ENCODE peak calls at places on chromosomes 13 and 19, in five cellular contexts. X is thoracic aorta; K is H7; W is stimulated activated naive CD8-positive, alpha-beta T cell treated with anti-CD3 and anti-CD28 coated beads, Interleukin-15, Interleukin-2, amounts not matched to agents 100 U/mL and 50 U/mL, for 24 hours; A is BJ. O is an unnamed sample.

GRCh38 chr19:19447536-19448237 is 42.2 kb downstream of the GATAD2A start:
- DNase-seq in X (no peak), K (no peak), W (peak; percentile 32), A (no peak), O (no peak)

GRCh38 chr19:2846180-2846935 is 5.1 kb downstream of the ZNF555 start:
- DNase-seq in X (no peak), K (no peak), W (no peak), A (no peak), O (no peak)

GRCh38 chr13:111398715-111399299 is 78.4 kb downstream of the TEX29 start:
- DNase-seq in X (no peak), K (no peak), W (no peak), A (no peak), O (no peak)

GRCh38 chr13:43908156-43909126 is 28.7 kb downstream of the LACC1 start:
- DNase-seq in X (no peak), K (peak; percentile 17), W (no peak), A (no peak), O (no peak)

GRCh38 chr19:46513461-46514236 is 18.0 kb upstream of the PNMA8B start:
- DNase-seq in X (no peak), K (peak; percentile 94), W (peak; percentile 91), A (no peak), O (peak; percentile 47)

GRCh38 chr19:3469638-3470499 is 10.5 kb downstream of the SMIM24 start:
- DNase-seq in X (no peak), K (peak; percentile 27), W (no peak), A (no peak), O (no peak)

GRCh38 chr13:20125129-20125782 is 35.6 kb downstream of the GJA3 start:
- DNase-seq in X (no peak), K (no peak), W (no peak), A (peak; percentile 4), O (no peak)

GRCh38 chr19:2461751-2462634 is 5.2 kb upstream of the LMNB2 start:
- DNase-seq in X (no peak), K (peak; percentile 94), W (peak; percentile 85), A (no peak), O (no peak)

GRCh38 chr13:95564948-95565347 is 12.4 kb downstream of the CLDN10 start:
- DNase-seq in X (no peak), K (no peak), W (no peak), A (peak; percentile 10), O (no peak)

GRCh38 chr19:18597809-18598660 is 8.6 kb downstream of the CRLF1 start:
- DNase-seq in X (no peak), K (peak; percentile 71), W (no peak), A (no peak), O (no peak)

GRCh38 chr13:73231456-73231855 is 172.7 kb downstream of the KLF5 start:
- DNase-seq in X (no peak), K (no peak), W (no peak), A (no peak), O (no peak)

GRCh38 chr13:97257800-97258799 is 36.0 kb downstream of the MBNL2 start:
- DNase-seq in X (peak; percentile 18), K (peak; percentile 65), W (no peak), A (peak; percentile 68), O (peak; percentile 48)

GRCh38 chr19:2974342-2974932 is 2.9 kb upstream of the TLE6 start:
- DNase-seq in X (no peak), K (peak; percentile 39), W (peak; percentile 27), A (no peak), O (peak; percentile 60)

GRCh38 chr13:100828226-100828625 is 153.6 kb upstream of the TMTC4 start:
- DNase-seq in X (no peak), K (peak; percentile 62), W (no peak), A (no peak), O (no peak)

GRCh38 chr19:35457173-35457572 is 9.1 kb downstream of the FFAR2 start:
- DNase-seq in X (no peak), K (no peak), W (no peak), A (no peak), O (no peak)

GRCh38 chr19:6229951-6230712 is 49.6 kb downstream of the MLLT1 start:
- DNase-seq in X (no peak), K (peak; percentile 48), W (no peak), A (no peak), O (no peak)

O was measured in breast epithelium.